ENCODE peak calls at places on chromosome 7, in four cellular contexts. U, B, N and O are unnamed samples. For H3K4me1, the result is how much of the 10 kb centered on the place peaks cover.

GRCh38 chr7:135204876-135205275 is 6.5 kb downstream of the WDR91 start:
- DNase-seq in B (no peak), N (no peak), U (no peak), O (no peak)

GRCh38 chr7:128137096-128137655 is 103.9 kb upstream of the LEP start:
- DNase-seq in N (peak), B (no peak), U (no peak), O (no peak)

GRCh38 chr7:135862586-135863361 is 114.2 kb upstream of the FAM180A start:
- DNase-seq in U (no peak), N (no peak), B (no peak), O (no peak)

GRCh38 chr7:112596260-112596659 is 115.5 kb downstream of the LSMEM1 start:
- DNase-seq in N (no peak), B (no peak), U (no peak), O (no peak)

GRCh38 chr7:99428972-99429566 is 9.5 kb downstream of the PTCD1 start:
- DNase-seq in U (no peak), N (no peak), B (no peak), O (no peak)

GRCh38 chr7:90715067-90715466 is 118.9 kb downstream of the CDK14 start:
- DNase-seq in U (no peak), N (no peak), B (no peak), O (no peak)

GRCh38 chr7:132337450-132338080 is 238.7 kb downstream of the PLXNA4 start:
- DNase-seq in B (no peak), N (no peak), U (no peak), O (no peak)

GRCh38 chr7:27647052-27647451 is 15.6 kb downstream of the HIBADH start:
- DNase-seq in U (no peak), N (no peak), B (no peak), O (no peak)

GRCh38 chr7:74511360-74511759 is 57.7 kb downstream of the GTF2IRD1 start:
- DNase-seq in U (no peak), N (no peak), B (no peak), O (no peak)

GRCh38 chr7:129163875-129164544 is 19.5 kb downstream of the TSPAN33 start:
- DNase-seq in U (no peak), N (peak), B (no peak), O (no peak)

GRCh38 chr7:28705350-28705749 is 252.8 kb downstream of the TRIL start:
- DNase-seq in B (no peak), N (no peak), U (no peak), O (no peak)

GRCh38 chr7:28626629-28627262 is 214.4 kb downstream of the CREB5 start:
- DNase-seq in N (peak), B (no peak), U (no peak), O (no peak)

GRCh38 chr7:154480817-154481216 is 428.6 kb downstream of the DPP6 start:
- DNase-seq in B (no peak), N (no peak), U (no peak), O (no peak)

GRCh38 chr7:155807805-155808550 is 4.3 kb downstream of the SHH start:
- DNase-seq in N (peak), B (no peak), U (no peak), O (no peak)

GRCh38 chr7:155807013-155807804 is 5.1 kb downstream of the SHH start:
- DNase-seq in U (no peak), B (no peak), N (no peak), O (no peak)

GRCh38 chr7:155809947-155810606 is 2.2 kb downstream of the SHH start:
- DNase-seq in B (peak), U (no peak), N (no peak), O (no peak)

GRCh38 chr7:155809332-155809946 is 2.8 kb downstream of the SHH start:
- DNase-seq in N (no peak), B (peak), U (peak), O (no peak)

DNA sequence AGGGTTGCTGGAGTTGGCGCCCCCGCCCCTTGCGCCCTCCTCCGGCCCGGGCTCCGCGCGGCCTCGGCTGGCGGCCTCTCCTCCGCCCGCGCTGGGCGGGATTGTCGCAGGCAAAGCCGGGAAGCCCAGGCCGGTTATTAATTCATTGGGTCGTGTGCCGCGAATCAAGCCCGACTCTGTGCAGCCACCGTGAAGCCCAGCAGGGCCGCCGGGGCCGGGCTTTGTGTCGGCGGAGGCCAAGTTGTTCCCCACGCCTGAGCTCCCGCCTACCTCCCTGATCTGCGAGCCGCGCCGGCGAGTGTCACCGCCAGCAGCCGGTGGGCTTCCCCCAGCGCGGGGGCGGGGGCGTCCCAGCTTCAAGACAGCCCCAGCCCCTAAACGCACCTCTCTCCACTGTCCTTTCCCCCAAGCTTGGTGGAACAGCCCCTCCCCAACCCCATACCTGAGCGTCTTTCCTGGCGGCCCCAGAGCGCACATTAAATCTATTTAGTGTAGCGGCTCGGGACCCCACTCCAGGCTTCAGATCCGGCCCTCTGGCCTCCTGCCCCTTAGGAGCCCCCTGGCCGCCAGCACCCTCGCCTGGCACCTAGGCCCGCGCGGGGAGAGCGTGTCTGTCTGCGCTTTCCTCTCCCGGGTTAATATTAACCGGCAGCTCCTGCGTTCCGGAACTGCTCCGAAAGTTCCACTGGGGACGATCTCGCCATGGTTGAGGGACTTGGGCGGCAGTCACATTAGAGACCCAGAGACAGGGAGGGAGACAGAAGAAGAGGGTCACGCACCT is 3.5 kb downstream of the SHH start:
- DNase-seq in U (peak), N (peak), B (peak), O (no peak)
- H3K4me1 ChIP-seq in U (half or more), N (half or more), B (half or more), O (under half)

GRCh38 chr7:5699467-5699866 is 82.0 kb downstream of the RNF216 start:
- DNase-seq in B (no peak), U (no peak), N (no peak), O (no peak)

GRCh38 chr7:5699951-5700384 is 81.5 kb downstream of the RNF216 start:
- DNase-seq in B (no peak), U (no peak), N (no peak), O (peak)

GRCh38 chr7:5701085-5701914 is 80.2 kb downstream of the RNF216 start:
- DNase-seq in U (no peak), N (no peak), B (no peak), O (peak)

GRCh38 chr7:5702876-5703571 is 78.4 kb downstream of the RNF216 start:
- DNase-seq in B (no peak), N (no peak), U (no peak), O (no peak)

GRCh38 chr7:5700391-5700985 is 81.0 kb downstream of the RNF216 start:
- DNase-seq in B (no peak), N (no peak), U (no peak), O (no peak)
- H3K4me1 ChIP-seq in B (under half), N (under half), U (under half), O (half or more)

DNA sequence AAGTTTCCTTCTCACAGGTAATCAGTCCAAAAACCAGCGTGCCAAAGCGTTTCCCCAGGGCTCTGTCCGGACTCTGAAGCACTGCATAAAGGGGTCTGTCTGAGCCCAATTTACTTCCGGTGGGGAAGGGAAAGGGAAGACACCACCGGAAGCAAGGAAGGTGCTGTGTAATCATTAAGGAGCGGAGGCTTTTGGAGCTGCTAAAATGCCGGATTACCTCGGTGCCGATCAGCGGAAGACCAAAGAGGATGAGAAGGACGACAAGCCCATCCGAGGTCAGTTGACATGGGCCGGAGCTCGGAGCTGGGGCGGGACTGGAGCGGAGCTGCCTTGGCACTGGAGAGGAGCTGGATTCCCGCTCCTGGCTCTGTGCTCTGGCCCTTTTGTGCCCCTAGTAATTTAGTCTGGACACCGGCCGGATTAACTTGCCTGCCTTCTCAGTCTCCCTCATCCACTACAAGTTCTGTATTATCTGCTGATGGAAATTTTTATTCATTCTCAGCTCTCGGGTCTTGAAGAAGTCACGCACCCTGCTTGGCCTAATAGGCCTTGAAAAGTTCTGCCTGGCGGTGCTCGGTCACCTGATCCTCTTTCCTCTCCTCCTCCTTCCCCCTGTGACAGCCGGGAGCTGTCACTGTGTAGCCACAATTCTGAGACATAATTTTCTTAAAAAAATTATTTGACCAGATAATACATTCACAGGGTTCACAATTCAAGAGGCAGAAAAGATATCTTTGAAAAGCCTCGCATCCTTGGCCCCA is at the start of gene PSMC2:
- DNase-seq in B (peak), N (peak), U (peak), O (peak)
- H3K4me1 ChIP-seq in B (half or more), N (half or more), U (half or more), O (under half)

GRCh38 chr7:92782236-92782635 is 54.1 kb downstream of the CDK6 start:
- DNase-seq in N (no peak), B (no peak), U (no peak), O (no peak)
- H3K4me1 ChIP-seq in N (under half), B (under half), U (under half), O (under half)

GRCh38 chr7:159197066-159197975 is 52.7 kb upstream of the VIPR2 start:
- DNase-seq in N (no peak), B (no peak), U (no peak), O (peak)
- H3K4me1 ChIP-seq in N (under half), B (under half), U (under half), O (half or more)

GRCh38 chr7:5360451-5360850 is 63.2 kb downstream of the TNRC18 start:
- DNase-seq in N (no peak), U (peak), B (no peak), O (no peak)

GRCh38 chr7:5359344-5359743 is 64.3 kb downstream of the TNRC18 start:
- DNase-seq in U (no peak), B (no peak), N (no peak), O (no peak)

GRCh38 chr7:5360971-5361370 is 62.7 kb downstream of the TNRC18 start:
- DNase-seq in N (no peak), U (no peak), B (no peak), O (no peak)

GRCh38 chr7:5356751-5357119 is 66.9 kb downstream of the TNRC18 start:
- DNase-seq in B (no peak), U (no peak), N (no peak), O (no peak)

GRCh38 chr7:5357951-5358350 is 65.7 kb downstream of the TNRC18 start:
- DNase-seq in N (no peak), U (no peak), B (no peak), O (no peak)
- H3K4me1 ChIP-seq in N (under half), U (under half), B (half or more), O (under half)

GRCh38 chr7:1028775-1029636 is 15.3 kb upstream of the GPR146 start:
- DNase-seq in B (peak), N (peak), U (peak), O (peak)

GRCh38 chr7:1026721-1027151 is 17.6 kb upstream of the GPR146 start:
- DNase-seq in B (no peak), U (no peak), N (no peak), O (no peak)

GRCh38 chr7:1028044-1028770 is 16.1 kb upstream of the GPR146 start:
- DNase-seq in U (peak), N (peak), B (peak), O (peak)

GRCh38 chr7:1025747-1026581 is 18.4 kb upstream of the GPR146 start:
- DNase-seq in B (no peak), N (no peak), U (no peak), O (no peak)

DNA sequence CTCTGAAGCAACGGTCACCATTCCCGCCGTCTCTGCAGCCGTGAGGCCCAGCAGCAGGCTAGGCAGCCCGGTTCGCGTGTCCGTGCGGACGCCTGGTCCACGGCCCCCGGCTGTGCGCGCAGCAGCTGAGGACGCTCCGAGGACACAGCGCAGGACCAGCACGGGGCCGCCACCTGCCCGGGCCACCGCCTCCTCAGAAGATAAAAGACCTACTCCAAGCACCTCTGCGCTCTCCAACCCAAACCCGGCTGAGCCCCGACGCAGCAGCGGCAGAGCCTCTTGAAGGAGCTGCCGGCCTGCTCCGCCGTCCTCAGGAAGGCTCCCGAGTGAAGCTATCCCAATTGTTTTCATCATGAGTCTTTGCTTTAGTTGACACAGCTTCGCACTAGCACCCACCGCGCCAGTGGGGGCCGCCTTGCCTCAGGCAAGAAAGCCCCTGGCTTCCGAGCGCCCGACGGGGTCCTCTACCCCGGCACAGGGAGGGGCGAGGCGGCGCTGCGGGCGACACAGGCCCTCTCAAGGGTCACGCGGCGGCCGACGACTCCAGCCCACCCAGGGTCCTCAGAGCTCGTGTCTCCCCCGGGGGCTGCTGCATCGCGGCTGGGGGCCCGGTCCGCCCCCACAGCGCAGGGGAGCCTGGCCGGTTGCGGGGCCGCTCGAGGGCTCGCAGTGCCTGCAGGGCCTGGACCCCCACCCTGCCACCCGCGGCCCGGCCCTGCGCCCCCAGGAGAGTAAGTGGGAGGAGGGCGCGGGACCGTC is 16.9 kb upstream of the GPR146 start:
- DNase-seq in B (no peak), U (no peak), N (no peak), O (no peak)
- H3K4me1 ChIP-seq in B (under half), U (under half), N (under half), O (under half)

GRCh38 chr7:50557114-50557513 is 8.1 kb downstream of the DDC start:
- DNase-seq in U (no peak), B (no peak), N (no peak), O (no peak)

GRCh38 chr7:50554923-50555322 is 10.3 kb downstream of the DDC start:
- DNase-seq in N (no peak), U (no peak), B (no peak), O (no peak)

GRCh38 chr7:50556247-50556976 is 8.8 kb downstream of the DDC start:
- DNase-seq in N (peak), U (no peak), B (no peak), O (no peak)

GRCh38 chr7:50554431-50554830 is 10.8 kb downstream of the DDC start:
- DNase-seq in U (no peak), N (no peak), B (no peak), O (no peak)

GRCh38 chr7:50555594-50556140 is 9.5 kb downstream of the DDC start:
- DNase-seq in U (no peak), B (no peak), N (no peak), O (no peak)
- H3K4me1 ChIP-seq in U (under half), B (under half), N (half or more), O (under half)